ENCODE peak calls at places on chromosomes 4 and X, in nine cellular contexts. U is PC-3, T is breast epithelium, C is cardiac muscle cell, I is lower lobe of right lung, G is psoas muscle, Z is uterus, J is tibial artery, V is dorsolateral prefrontal cortex. M is an unnamed sample.

GRCh38 chr4:53321151-53321987 is 44.5 kb downstream of the SCFD2 start:
- DNase-seq in U (peak; percentile 70), T (no peak), C (peak; percentile 78), I (no peak), G (no peak), Z (no peak), J (no peak), V (no peak), M (no peak)

GRCh38 chr4:8341691-8342090 is 72.1 kb downstream of the HTRA3 start:
- DNase-seq in U (no peak), T (no peak), C (peak; percentile 12), I (no peak), G (peak; percentile 61), Z (peak; percentile 68), J (peak; percentile 63), V (peak; percentile 64), M (no peak)

GRCh38 chr4:140704392-140704955 is 51.7 kb downstream of the TBC1D9 start:
- DNase-seq in U (no peak), T (no peak), C (no peak), I (no peak), G (no peak), Z (no peak), J (no peak), V (no peak), M (no peak)

GRCh38 chrX:121245763-121246162 is 198.4 kb downstream of the GLUD2 start:
- DNase-seq in U (no peak), T (no peak), C (no peak), I (no peak), G (no peak), Z (no peak), J (no peak), V (no peak), M (no peak)

GRCh38 chrX:56793112-56793430 is 64.0 kb downstream of the NBDY start:
- DNase-seq in U (no peak), T (no peak), C (no peak), I (no peak), G (no peak), Z (no peak), J (no peak), V (no peak), M (no peak)

GRCh38 chrX:15866141-15866540 is 11.5 kb upstream of the AP1S2 start:
- DNase-seq in U (no peak), T (no peak), C (no peak), I (no peak), G (no peak), Z (no peak), J (no peak), V (no peak), M (no peak)

GRCh38 chr4:106409901-106410889 is 41.6 kb upstream of the GIMD1 start:
- DNase-seq in U (peak; percentile 84), T (no peak), C (no peak), I (no peak), G (no peak), Z (no peak), J (no peak), V (no peak), M (no peak)

GRCh38 chr4:146959692-146960091 is 14.0 kb upstream of the TTC29 start:
- DNase-seq in U (peak; percentile 17), T (no peak), C (no peak), I (no peak), G (no peak), Z (no peak), J (no peak), V (no peak), M (no peak)

GRCh38 chrX:44459501-44459900 is 83.2 kb downstream of the FUNDC1 start:
- DNase-seq in U (peak; percentile 71), T (no peak), C (no peak), I (no peak), G (no peak), Z (no peak), J (no peak), V (no peak), M (no peak)

GRCh38 chrX:151875270-151876026 is 37.2 kb upstream of the MAGEA4 start:
- DNase-seq in U (no peak), T (no peak), C (no peak), I (no peak), G (no peak), Z (no peak), J (no peak), V (no peak), M (no peak)

GRCh38 chrX:46722742-46723568 is 36.0 kb downstream of the SLC9A7 start:
- DNase-seq in U (peak; percentile 29), T (no peak), C (no peak), I (no peak), G (no peak), Z (no peak), J (no peak), V (no peak), M (no peak)

GRCh38 chr4:71553605-71554004 is 214.8 kb downstream of the SLC4A4 start:
- DNase-seq in U (peak; percentile 64), T (no peak), C (peak; percentile 61), I (no peak), G (no peak), Z (no peak), J (no peak), V (no peak), M (no peak)
- H3K27ac ChIP-seq in U (no peak overlapping the region), T (no peak overlapping the region), C (no peak overlapping the region), I (no peak overlapping the region), G (no peak overlapping the region), Z (no peak overlapping the region), J (no peak overlapping the region), V (peak overlapping the region; percentile 25), M (no peak overlapping the region)

DNA sequence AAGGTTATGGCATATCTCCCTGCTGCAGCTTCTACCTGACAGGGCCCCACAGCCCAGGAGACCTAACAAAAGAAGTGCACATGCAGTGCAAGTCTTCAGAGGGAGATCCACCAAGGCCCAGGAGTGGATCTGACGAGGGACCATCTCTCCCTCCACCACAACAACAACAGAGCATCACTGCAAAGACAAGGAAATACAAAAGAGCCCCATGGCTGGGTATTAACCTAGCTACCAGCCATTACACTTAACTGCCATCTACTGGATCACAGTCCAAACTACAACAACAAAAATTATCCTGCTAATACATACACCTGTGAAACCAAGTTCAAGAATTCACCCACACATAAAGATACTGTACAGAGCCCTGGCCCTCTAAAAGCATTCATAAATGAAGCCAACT is 280.2 kb upstream of the SLC7A11 start:
- DNase-seq in U (peak; percentile 61), T (no peak), C (peak; percentile 45), I (no peak), G (no peak), Z (no peak), J (no peak), V (no peak), M (no peak)
- TF ChIP-seq CTCF in U (peak; percentile 65), T (no peak), C (peak; percentile 54), I (no peak), G (peak; percentile 19), Z (no peak), J (no peak), V (no peak), M (no peak)

DNA sequence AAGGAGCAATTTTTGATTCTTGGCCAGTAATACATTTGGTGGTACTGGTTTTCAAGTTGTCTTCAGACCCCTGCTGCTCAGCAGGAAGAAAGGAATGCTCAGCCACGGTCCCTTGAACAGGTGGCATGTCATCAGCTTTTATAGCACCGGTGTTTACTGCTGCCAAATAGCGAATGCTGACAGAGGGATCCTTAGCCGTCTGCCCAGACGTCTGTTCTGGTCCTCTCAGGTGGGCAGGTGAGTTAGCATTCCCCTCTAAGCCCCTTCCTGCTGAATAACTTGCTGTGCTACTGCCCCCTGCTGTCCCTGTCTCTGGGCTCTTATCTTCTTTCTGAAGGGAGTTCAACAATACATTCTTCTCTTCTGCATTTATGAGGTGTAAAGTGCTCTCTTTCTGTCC is 28.4 kb downstream of the BOD1L1 start:
- DNase-seq in U (no peak), T (no peak), C (no peak), I (no peak), G (no peak), Z (no peak), J (no peak), V (no peak), M (no peak)
- H3K27ac ChIP-seq in U (no peak overlapping the region), T (no peak overlapping the region), C (no peak overlapping the region), I (no peak overlapping the region), G (no peak overlapping the region), Z (no peak overlapping the region), J (no peak overlapping the region), V (no peak overlapping the region), M (no peak overlapping the region)

GRCh38 chr4:11506194-11506593 is 77.5 kb upstream of the HS3ST1 start:
- DNase-seq in U (no peak), T (no peak), C (no peak), I (no peak), G (no peak), Z (no peak), J (no peak), V (no peak), M (no peak)
- TF ChIP-seq CTCF in U (no peak), T (no peak), C (no peak), I (no peak), G (no peak), Z (no peak), J (no peak), V (no peak), M (no peak)

GRCh38 chrX:77422886-77423648 is 24.1 kb upstream of the FGF16 start:
- DNase-seq in U (no peak), T (no peak), C (no peak), I (no peak), G (no peak), Z (no peak), J (no peak), V (no peak), M (no peak)
- H3K27ac ChIP-seq in U (no peak overlapping the region), T (no peak overlapping the region), C (no peak overlapping the region), I (no peak overlapping the region), G (no peak overlapping the region), Z (no peak overlapping the region), J (no peak overlapping the region), V (no peak overlapping the region), M (no peak overlapping the region)